ENCODE peak calls at places on chromosomes 7 and 10, in seven cellular contexts. N, X, Y, T, I, W and Q are unnamed samples.

GRCh38 chr7:117008849-117009531 is 55.7 kb downstream of the ST7 start:
- DNase-seq in X (no peak), W (no peak), I (no peak), N (no peak), T (no peak), Y (peak; percentile 69), Q (no peak)

GRCh38 chr7:22726345-22726848 is 603 bp upstream of the IL6 start:
- DNase-seq in Y (peak; percentile 90), X (no peak), W (no peak), I (peak; percentile 84), N (peak; percentile 34), T (no peak), Q (peak; percentile 90)

GRCh38 chr7:43362652-43363428 is 220.1 kb upstream of the STK17A start:
- DNase-seq in I (no peak), X (no peak), T (no peak), W (peak; percentile 58), Y (peak; percentile 16), N (no peak), Q (peak; percentile 49)

GRCh38 chr7:35716038-35716803 is 21.3 kb upstream of the HERPUD2 start:
- DNase-seq in W (no peak), X (no peak), Y (peak; percentile 54), T (no peak), I (no peak), N (peak; percentile 59), Q (peak; percentile 40)

GRCh38 chr10:61905446-61905725 is 3.9 kb downstream of the ARID5B start:
- DNase-seq in W (no peak), X (no peak), T (no peak), Y (no peak), N (no peak), I (no peak), Q (no peak)

GRCh38 chr10:3906511-3907111 is 121.6 kb upstream of the KLF6 start:
- DNase-seq in W (no peak), T (no peak), N (no peak), X (no peak), Y (peak; percentile 91), I (no peak), Q (no peak)

GRCh38 chr7:80659120-80660055 is 20.9 kb downstream of the CD36 start:
- DNase-seq in T (no peak), N (no peak), Y (peak; percentile 62), W (no peak), X (no peak), I (no peak), Q (peak; percentile 53)

GRCh38 chr10:71093531-71093930 is 118.8 kb upstream of the UNC5B start:
- DNase-seq in X (no peak), N (peak; percentile 7), W (no peak), I (no peak), Y (no peak), T (no peak), Q (no peak)

GRCh38 chr10:15472431-15473400 is 101.6 kb upstream of the FAM171A1 start:
- DNase-seq in W (no peak), X (no peak), N (no peak), Y (peak; percentile 7), T (no peak), I (peak; percentile 64), Q (peak; percentile 95)

GRCh38 chr7:137999496-138000080 is 2.3 kb downstream of the CREB3L2 start:
- DNase-seq in N (no peak), X (no peak), W (no peak), Y (no peak), I (no peak), T (no peak), Q (no peak)

GRCh38 chr7:63047061-63047460 is 951.6 kb upstream of the ZNF722 start:
- DNase-seq in N (no peak), Y (no peak), W (no peak), X (no peak), I (no peak), T (no peak), Q (no peak)

GRCh38 chr7:143381427-143382125 is 431 bp downstream of the ZYX start:
- DNase-seq in X (no peak), Y (peak; percentile 79), N (peak; percentile 61), T (peak; percentile 70), I (peak; percentile 28), W (peak; percentile 86), Q (peak; percentile 91)

GRCh38 chr7:71601840-71602239 is 469.9 kb downstream of the GALNT17 start:
- DNase-seq in N (no peak), T (no peak), W (no peak), X (no peak), Y (no peak), I (no peak), Q (no peak)

GRCh38 chr7:18345641-18346234 is 149.8 kb upstream of the HDAC9 start:
- DNase-seq in I (peak; percentile 49), Y (peak; percentile 46), N (peak; percentile 27), W (no peak), T (peak; percentile 51), X (no peak), Q (peak; percentile 68)

GRCh38 chr10:130928306-130928705 is 383.2 kb downstream of the TCERG1L start:
- DNase-seq in W (no peak), N (no peak), Y (no peak), X (no peak), I (peak; percentile 4), T (no peak), Q (no peak)

GRCh38 chr7:143485500-143485899 is 7.8 kb downstream of the TAS2R41 start:
- DNase-seq in N (no peak), W (no peak), Y (peak; percentile 54), T (no peak), I (no peak), X (no peak), Q (peak; percentile 35)

GRCh38 chr7:92749327-92749730 is 87.0 kb downstream of the CDK6 start:
- DNase-seq in T (no peak), X (no peak), W (no peak), N (no peak), Y (peak; percentile 64), I (no peak), Q (no peak)

GRCh38 chr10:89073719-89074118 is 83.1 kb downstream of the FAS start:
- DNase-seq in W (no peak), T (no peak), X (no peak), Y (no peak), N (no peak), I (no peak), Q (peak; percentile 65)

GRCh38 chr10:46541017-46541661 is 15.3 kb downstream of the GPRIN2 start:
- DNase-seq in W (peak; percentile 80), T (peak; percentile 71), Y (no peak), X (no peak), I (peak; percentile 88), N (peak; percentile 69), Q (peak; percentile 51)
- H3K4me1 ChIP-seq in W (no peaks in the 10 kb centered on the region), T (peaks cover 21% of the 10 kb centered on the region), Y (peaks cover 16% of the 10 kb centered on the region), X (no peaks in the 10 kb centered on the region), I (peaks cover 12% of the 10 kb centered on the region), N (peaks cover 40% of the 10 kb centered on the region), Q (no peaks in the 10 kb centered on the region)

GRCh38 chr10:117003336-117003735 is 1.7 kb downstream of the SHTN1 start:
- DNase-seq in I (no peak), N (no peak), X (no peak), Y (no peak), T (no peak), W (no peak), Q (no peak)

GRCh38 chr10:117005454-117006055 is 568 bp upstream of the SHTN1 start:
- DNase-seq in W (peak; percentile 68), I (peak; percentile 65), Y (no peak), T (peak; percentile 32), N (no peak), X (no peak), Q (peak; percentile 52)

GRCh38 chr10:117004238-117004626 is 755 bp downstream of the SHTN1 start:
- DNase-seq in N (no peak), I (no peak), W (no peak), T (no peak), Y (peak; percentile 2), X (no peak), Q (no peak)

GRCh38 chr10:117007080-117007479 is 2.1 kb upstream of the SHTN1 start:
- DNase-seq in Y (peak; percentile 74), X (no peak), N (no peak), I (no peak), W (no peak), T (no peak), Q (peak; percentile 73)

GRCh38 chr10:117004627-117005453 is at the start of gene SHTN1:
- DNase-seq in I (peak; percentile 76), T (peak; percentile 89), W (peak; percentile 93), Y (peak; percentile 50), X (peak; percentile 23), N (peak; percentile 94), Q (peak; percentile 63)
- TF ChIP-seq CTCF in I (no peak), T (no peak), W (no peak), Y (no peak), X (no peak), N (no peak), Q (no peak)

DNA sequence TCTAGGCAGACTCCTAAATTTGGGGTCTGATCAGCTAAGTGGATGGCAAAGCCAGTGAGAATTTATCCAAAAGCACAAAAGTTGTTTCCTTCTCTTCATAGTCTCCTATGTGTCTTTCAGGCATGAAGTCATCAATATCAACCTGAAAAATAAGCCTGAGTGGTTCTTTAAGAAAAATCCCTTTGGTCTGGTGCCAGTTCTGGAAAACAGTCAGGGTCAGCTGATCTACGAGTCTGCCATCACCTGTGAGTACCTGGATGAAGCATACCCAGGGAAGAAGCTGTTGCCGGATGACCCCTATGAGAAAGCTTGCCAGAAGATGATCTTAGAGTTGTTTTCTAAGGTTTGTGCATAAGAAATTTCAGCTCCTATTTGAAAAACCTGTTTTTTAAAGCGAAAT is 4.8 kb downstream of the GSTO1 start:
- DNase-seq in T (no peak), Y (no peak), N (no peak), W (no peak), I (no peak), X (no peak), Q (no peak)
- H3K4me1 ChIP-seq in T (peaks cover under 1% of the 10 kb centered on the region), Y (peaks cover 9% of the 10 kb centered on the region), N (peaks cover 32% of the 10 kb centered on the region), W (peaks cover 5% of the 10 kb centered on the region), I (peaks cover 3% of the 10 kb centered on the region), X (peaks cover 36% of the 10 kb centered on the region), Q (peaks cover 28% of the 10 kb centered on the region)

GRCh38 chr7:76291346-76292205 is 10.9 kb upstream of the HSPB1 start:
- DNase-seq in N (peak; percentile 91), T (peak; percentile 96), I (peak; percentile 97), X (peak; percentile 77), W (peak; percentile 95), Y (peak; percentile 99), Q (peak; percentile 98)

GRCh38 chr7:76283254-76284159 is 19.0 kb upstream of the HSPB1 start:
- DNase-seq in X (peak; percentile 13), N (no peak), I (no peak), W (no peak), Y (no peak), T (no peak), Q (no peak)

GRCh38 chr7:76285604-76286374 is 16.7 kb upstream of the HSPB1 start:
- DNase-seq in N (no peak), X (peak; percentile 14), I (peak; percentile 24), Y (no peak), W (no peak), T (no peak), Q (no peak)

GRCh38 chr7:76282344-76283253 is 19.9 kb upstream of the HSPB1 start:
- DNase-seq in N (no peak), I (peak; percentile 73), T (no peak), Y (no peak), W (no peak), X (peak; percentile 18), Q (peak; percentile 38)

DNA sequence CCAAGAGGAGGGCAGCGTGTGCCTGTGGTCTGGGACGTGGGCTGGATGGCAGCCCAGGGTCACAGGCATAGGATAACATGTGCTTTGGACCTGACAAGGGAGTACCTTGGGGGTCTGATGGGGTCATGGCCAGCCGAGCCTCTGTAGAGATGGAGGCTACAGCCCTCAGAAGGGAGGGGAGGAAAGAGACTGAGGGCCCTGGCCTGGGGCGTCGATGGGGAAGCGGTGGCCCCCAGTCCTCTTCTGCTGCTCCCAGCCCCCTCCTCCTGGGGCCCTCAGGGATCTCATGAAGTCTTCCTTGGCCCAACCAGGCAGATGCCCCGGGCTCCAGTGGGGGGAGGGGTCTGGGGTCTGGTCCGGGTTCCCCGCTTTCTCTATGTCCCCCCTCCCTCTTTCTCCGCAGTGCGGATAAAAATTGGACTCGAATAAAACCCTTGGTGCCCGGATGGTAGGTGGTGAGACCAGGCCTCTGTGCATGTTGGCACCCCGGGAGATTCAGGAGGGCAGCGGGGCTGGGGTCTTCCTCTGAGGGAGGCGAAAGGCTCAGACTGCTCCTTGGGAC is 15.6 kb upstream of the HSPB1 start:
- DNase-seq in T (no peak), N (no peak), X (peak; percentile 9), W (no peak), I (no peak), Y (no peak), Q (no peak)
- TF ChIP-seq CTCF in T (no peak), N (no peak), X (no peak), W (no peak), I (no peak), Y (no peak), Q (no peak)